ENCODE peak calls at places on chromosomes 13 and 19, in seven cellular contexts. L is hepatocyte; C is neuronal stem cell; J is D721Med; R is left ventricle myocardium superior; U is activated CD8-positive, alpha-beta T cell treated with anti-CD3 and anti-CD28 coated beads, Interleukin-2, amount 10 ng/mL, durations not matched to agents 7 days and 5 days; M is brain microvascular endothelial cell. Q is an unnamed sample.

GRCh38 chr19:56126983-56127780 is 6.1 kb upstream of the ZNF787 start:
- DNase-seq in L (no peak), C (no peak), J (no peak), R (no peak), U (no peak), M (no peak), Q (no peak)

GRCh38 chr13:110568649-110569048 is 7.1 kb upstream of the RAB20 start:
- DNase-seq in L (no peak), C (no peak), J (no peak), R (no peak), U (no peak), M (no peak), Q (no peak)

GRCh38 chr19:55674841-55675660 is at the start of gene EPN1:
- DNase-seq in L (peak), C (peak), J (peak), R (peak), U (peak), M (peak), Q (peak)

GRCh38 chr19:52307275-52307674 is 10.3 kb downstream of the ZNF480 start:
- DNase-seq in L (no peak), C (peak), J (no peak), R (no peak), U (peak), M (peak), Q (no peak)

GRCh38 chr13:78228940-78229339 is 310.3 kb upstream of the EDNRB start:
- DNase-seq in L (no peak), C (no peak), J (no peak), R (no peak), U (no peak), M (no peak), Q (no peak)

GRCh38 chr19:45169602-45170001 is 8.4 kb downstream of the TRAPPC6A start:
- DNase-seq in L (peak), C (no peak), J (no peak), R (no peak), U (no peak), M (no peak), Q (no peak)

GRCh38 chr19:11435833-11436313 is 438 bp downstream of the PRKCSH start:
- DNase-seq in L (peak), C (no peak), J (peak), R (no peak), U (peak), M (no peak), Q (no peak)

GRCh38 chr19:52640916-52641315 is 2.8 kb upstream of the ZNF83 start:
- DNase-seq in L (peak), C (no peak), J (no peak), R (no peak), U (no peak), M (no peak), Q (no peak)

GRCh38 chr19:50803633-50804419 is 13.6 kb downstream of the ACP4 start:
- DNase-seq in L (peak), C (no peak), J (no peak), R (no peak), U (no peak), M (no peak), Q (no peak)

GRCh38 chr19:1725100-1726064 is 27.9 kb upstream of the ONECUT3 start:
- DNase-seq in L (peak), C (peak), J (peak), R (peak), U (peak), M (no peak), Q (no peak)

GRCh38 chr13:48158915-48159314 is 64.0 kb upstream of the MED4 start:
- DNase-seq in L (no peak), C (no peak), J (no peak), R (no peak), U (no peak), M (no peak), Q (no peak)

GRCh38 chr13:52892925-52893324 is 44.5 kb upstream of the PCDH8 start:
- DNase-seq in L (no peak), C (no peak), J (no peak), R (no peak), U (no peak), M (no peak), Q (no peak)

GRCh38 chr13:29923554-29924481 is 73.4 kb upstream of the UBL3 start:
- DNase-seq in L (peak), C (no peak), J (no peak), R (peak), U (peak), M (peak), Q (peak)

GRCh38 chr19:57560049-57560491 is 407 bp upstream of the ZNF550 start:
- DNase-seq in L (no peak), C (no peak), J (no peak), R (peak), U (no peak), M (peak), Q (no peak)